ENCODE peak calls at places on chromosomes 2 and 18, in four cellular contexts. P is COR-L47, Y is HEK293T, V is left colon. K is an unnamed sample.

GRCh38 chr2:201630577-201630976 is 12.7 kb downstream of the TMEM237 start:
- DNase-seq in P (no peak), Y (no peak), V (no peak), K (no peak)

GRCh38 chr2:172095146-172095904 is 7.4 kb downstream of the DLX2 start:
- DNase-seq in P (peak), Y (no peak), V (peak), K (no peak)

GRCh38 chr2:187989925-187990623 is 301.6 kb upstream of the GULP1 start:
- DNase-seq in P (no peak), Y (no peak), V (no peak), K (no peak)

GRCh38 chr2:159285929-159286708 is at the start of gene WDSUB1:
- DNase-seq in P (peak), Y (peak), V (peak), K (peak)

GRCh38 chr2:26477126-26477910 is 606 bp downstream of the OTOF start:
- DNase-seq in P (no peak), Y (no peak), V (no peak), K (no peak)

GRCh38 chr2:111946294-111947114 is 48.1 kb downstream of the MERTK start:
- DNase-seq in P (peak), Y (no peak), V (peak), K (peak)

GRCh38 chr2:104476563-104476988 is 377.3 kb upstream of the POU3F3 start:
- DNase-seq in P (no peak), Y (no peak), V (no peak), K (no peak)

GRCh38 chr2:236986524-236987330 is 99.0 kb upstream of the COPS8 start:
- DNase-seq in P (peak), Y (no peak), V (no peak), K (no peak)

GRCh38 chr18:8841781-8842485 is 136.6 kb downstream of the MTCL1 start:
- DNase-seq in P (no peak), Y (no peak), V (no peak), K (no peak)

GRCh38 chr2:8146329-8147048 is 535.4 kb upstream of the ID2 start:
- DNase-seq in P (peak), Y (no peak), V (peak), K (no peak)

GRCh38 chr2:119223521-119224390 is at the start of gene STEAP3:
- DNase-seq in P (peak), Y (peak), V (peak), K (peak)

GRCh38 chr18:9612989-9613388 is 1.4 kb downstream of the PPP4R1 start:
- DNase-seq in P (no peak), Y (no peak), V (no peak), K (no peak)

GRCh38 chr2:207253946-207254345 is 88.2 kb upstream of the KLF7 start:
- DNase-seq in P (no peak), Y (no peak), V (no peak), K (no peak)

K was measured in dermis microvascular lymphatic vessel endothelial cell.